ENCODE peak calls at places on chromosomes 4 and X, in eight cellular contexts. C is A549, S is WTC11, M is H1, X is K562, Q is SK-N-SH, T is GM12878, P is HepG2. B is an unnamed sample.

GRCh38 chrX:87299563-87300160 is 217.9 kb upstream of the KLHL4 start:
- DNase-seq in C (no peak), S (no peak), M (no peak), X (peak; percentile 21), Q (no peak), T (no peak), P (peak; percentile 0), B (peak; percentile 8)

GRCh38 chr4:186839122-186840037 is 115.7 kb upstream of the FAT1 start:
- DNase-seq in C (no peak), S (no peak), M (no peak), X (peak; percentile 62), Q (no peak), T (no peak), P (no peak), B (peak; percentile 92)

GRCh38 chrX:5586726-5587125 is 641.9 kb downstream of the NLGN4X start:
- DNase-seq in C (no peak), S (no peak), M (no peak), X (no peak), Q (no peak), T (no peak), P (no peak), B (no peak)

GRCh38 chr4:113278324-113278934 is 229.0 kb downstream of the ANK2 start:
- DNase-seq in C (peak; percentile 50), S (peak; percentile 79), M (peak; percentile 31), X (peak; percentile 70), Q (peak; percentile 62), T (peak; percentile 23), P (peak; percentile 71), B (peak; percentile 79)

GRCh38 chrX:69076084-69076483 is 89.2 kb downstream of the PJA1 start:
- DNase-seq in C (no peak), S (no peak), M (no peak), X (no peak), Q (no peak), T (no peak), P (no peak), B (no peak)

GRCh38 chr4:122711893-122712292 is 20.6 kb upstream of the BBS12 start:
- DNase-seq in C (no peak), S (no peak), M (no peak), X (no peak), Q (no peak), T (no peak), P (no peak), B (no peak)

GRCh38 chr4:121863787-121864186 is 6.5 kb downstream of the BBS7 start:
- DNase-seq in C (no peak), S (peak; percentile 36), M (no peak), X (peak; percentile 39), Q (no peak), T (no peak), P (no peak), B (no peak)

GRCh38 chr4:37983951-37984350 is 23.8 kb downstream of the PTTG2 start:
- DNase-seq in C (no peak), S (no peak), M (no peak), X (no peak), Q (no peak), T (no peak), P (no peak), B (peak; percentile 31)

GRCh38 chrX:72115380-72115779 is 16.3 kb downstream of the RTL5 start:
- DNase-seq in C (no peak), S (no peak), M (no peak), X (no peak), Q (peak; percentile 83), T (no peak), P (no peak), B (no peak)

GRCh38 chr4:156771171-156771837 is 200.3 kb downstream of the PDGFC start:
- DNase-seq in C (no peak), S (no peak), M (no peak), X (no peak), Q (peak; percentile 5), T (no peak), P (peak; percentile 36), B (peak; percentile 69)

GRCh38 chr4:6408263-6408662 is 64.2 kb downstream of the PPP2R2C start:
- DNase-seq in C (no peak), S (peak; percentile 29), M (no peak), X (peak; percentile 24), Q (no peak), T (no peak), P (no peak), B (no peak)

GRCh38 chr4:18480342-18480741 is 458.8 kb upstream of the LCORL start:
- DNase-seq in C (no peak), S (no peak), M (no peak), X (no peak), Q (no peak), T (no peak), P (no peak), B (no peak)

GRCh38 chr4:186770446-186771175 is 47.0 kb upstream of the FAT1 start:
- DNase-seq in C (no peak), S (no peak), M (no peak), X (no peak), Q (no peak), T (no peak), P (no peak), B (peak; percentile 82)

GRCh38 chrX:136198010-136198409 is 50.7 kb downstream of the FHL1 start:
- DNase-seq in C (no peak), S (no peak), M (no peak), X (no peak), Q (no peak), T (no peak), P (no peak), B (no peak)

GRCh38 chr4:138910201-138910913 is 105.2 kb upstream of the NOCT start:
- DNase-seq in C (peak; percentile 31), S (no peak), M (no peak), X (no peak), Q (peak; percentile 52), T (no peak), P (no peak), B (peak; percentile 55)

DNA sequence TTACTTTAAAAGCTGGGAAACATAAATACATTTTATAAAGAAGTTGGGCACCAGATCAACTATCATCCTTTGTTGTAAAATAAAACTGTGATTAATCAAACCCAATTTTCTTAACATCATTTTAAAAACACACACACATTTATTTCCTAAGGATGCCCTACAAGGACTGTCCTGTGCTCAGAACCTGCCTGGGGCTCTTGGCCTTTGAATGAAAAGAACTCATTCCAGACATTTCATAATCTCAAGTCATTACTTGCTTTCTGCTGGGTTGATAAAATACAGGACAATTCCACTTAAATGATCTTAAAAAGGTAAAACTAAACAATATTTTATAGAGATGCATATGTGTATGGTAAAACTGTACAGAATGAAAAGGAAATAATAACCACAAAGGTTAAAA is 2.8 kb downstream of the SH3D19 start:
- DNase-seq in C (no peak), S (no peak), M (no peak), X (no peak), Q (no peak), T (no peak), P (no peak), B (no peak)
- TF ChIP-seq USF2 in C (no peak), S (no peak), M (no peak), X (no peak), Q (no peak), T (no peak), P (no peak), B (no peak)

GRCh38 chrX:118455013-118455412 is 40.6 kb upstream of the DOCK11 start:
- DNase-seq in C (no peak), S (no peak), M (no peak), X (no peak), Q (no peak), T (no peak), P (no peak), B (no peak)

DNA sequence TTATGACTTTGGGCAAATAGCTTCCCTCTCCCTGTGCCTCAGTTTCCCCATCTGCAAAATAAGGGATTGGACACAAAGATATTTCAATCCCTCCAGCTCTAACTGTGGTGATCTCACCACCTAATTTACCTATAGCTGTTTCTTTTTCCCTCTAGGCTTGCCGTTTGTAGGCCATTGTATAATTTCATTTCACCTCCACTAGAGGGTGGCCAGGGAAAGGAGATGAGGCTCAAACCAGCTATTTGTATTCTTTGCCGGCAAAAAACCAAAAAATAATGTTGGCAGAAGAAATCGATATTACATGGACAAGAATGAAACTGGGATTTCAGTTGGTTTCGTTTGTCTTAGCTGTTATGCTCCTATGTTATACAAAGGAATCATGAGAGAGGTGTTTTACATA is 36.1 kb upstream of the DOCK11 start:
- DNase-seq in C (peak; percentile 20), S (no peak), M (no peak), X (peak; percentile 68), Q (peak; percentile 43), T (peak; percentile 2), P (peak; percentile 23), B (peak; percentile 47)
- TF ChIP-seq USF2 in C (no peak), S (no peak), M (no peak), X (no peak), Q (no peak), T (no peak), P (no peak), B (no peak)

DNA sequence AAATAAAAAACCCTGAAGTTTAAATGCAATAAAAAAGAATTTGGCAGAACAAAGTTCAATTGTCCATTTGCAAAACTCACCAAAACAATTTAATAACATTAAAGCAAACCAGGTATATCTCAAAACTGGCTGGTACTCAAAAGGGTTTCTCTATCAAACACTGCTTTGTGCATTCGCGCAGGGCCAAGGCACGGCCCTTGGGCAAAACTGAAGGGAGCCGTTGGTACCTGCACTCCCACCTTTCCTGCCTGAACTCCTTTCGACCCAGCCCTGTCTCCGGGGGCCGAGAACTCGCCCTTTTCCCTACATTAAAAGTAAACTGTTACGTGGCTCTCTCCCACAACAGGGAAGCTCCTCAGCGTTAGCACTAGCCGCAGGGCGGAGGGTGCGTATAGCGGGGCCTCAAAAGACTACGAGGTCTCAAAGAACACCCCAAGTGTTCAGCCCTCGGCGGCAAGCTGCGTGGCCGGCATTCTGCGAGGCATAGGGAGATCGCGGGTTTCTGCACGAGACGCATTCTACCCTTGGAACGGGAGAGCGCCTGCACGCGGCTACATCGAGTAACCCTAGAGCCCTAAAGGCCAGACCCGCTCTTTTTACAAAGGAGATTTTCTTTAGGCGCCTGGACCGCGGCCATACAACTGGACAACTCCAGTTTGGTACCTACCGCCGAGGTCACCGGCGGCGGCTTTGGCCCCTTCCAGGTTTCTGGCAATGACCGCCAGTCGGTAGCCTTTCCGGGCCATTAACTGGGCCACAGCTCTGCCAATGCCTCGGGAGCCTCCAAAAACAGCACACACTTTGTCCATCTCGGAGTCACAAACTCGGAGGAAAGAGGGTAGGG is 552 bp downstream of the CBR4 start:
- DNase-seq in C (no peak), S (peak; percentile 58), M (no peak), X (peak; percentile 80), Q (no peak), T (no peak), P (peak; percentile 63), B (peak; percentile 53)
- TF ChIP-seq USF2 in C (no peak), S (no peak), M (no peak), X (no peak), Q (no peak), T (no peak), P (no peak), B (no peak)

DNA sequence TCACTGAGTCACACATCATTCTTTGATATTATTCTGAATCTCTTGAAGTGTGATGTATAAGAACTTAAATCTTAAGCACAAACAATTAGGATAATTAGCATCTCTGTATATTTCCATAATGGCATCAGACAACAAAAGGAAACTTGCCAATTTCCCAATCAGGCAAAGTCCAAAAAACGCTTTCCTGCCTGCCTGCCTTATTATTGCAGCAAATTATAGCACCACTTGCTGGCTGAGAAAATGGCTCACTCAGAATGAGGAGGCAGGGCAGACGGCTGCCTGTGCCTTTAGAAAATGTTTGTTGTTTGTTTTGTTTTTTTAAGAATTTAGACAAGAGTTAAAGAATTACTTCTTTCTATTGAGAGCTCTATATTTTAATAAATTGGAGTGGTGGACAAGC is 27.7 kb upstream of the NR3C2 start:
- DNase-seq in C (no peak), S (no peak), M (no peak), X (no peak), Q (no peak), T (no peak), P (no peak), B (no peak)
- TF ChIP-seq USF2 in C (no peak), S (no peak), M (no peak), X (no peak), Q (no peak), T (no peak), P (no peak), B (no peak)

GRCh38 chrX:9293051-9293496 is 171.8 kb upstream of the TBL1X start:
- DNase-seq in C (no peak), S (peak; percentile 46), M (peak; percentile 23), X (no peak), Q (peak; percentile 65), T (no peak), P (no peak), B (no peak)
- TF ChIP-seq USF2 in C (no peak), S (no peak), M (no peak), X (no peak), Q (no peak), T (no peak), P (no peak), B (no peak)